ENCODE peak calls at places on chromosomes 1 and 21, in five cellular contexts. One of them, this sample, is unnamed.

GRCh38 chr1:42436794-42437458 is 18.9 kb downstream of the ZMYND12 start:
- DNase-seq in CD4-positive, alpha-beta T cell: no peak
- DNase-seq in amniotic stem cell: no peak
- DNase-seq in colonic mucosa: no peak
- DNase-seq in fibroblast of gingiva: no peak
- DNase-seq in this sample: no peak

GRCh38 chr1:37482796-37483744 is 8.7 kb downstream of the ZC3H12A start:
- DNase-seq in CD4-positive, alpha-beta T cell: no peak
- DNase-seq in amniotic stem cell: no peak
- DNase-seq in colonic mucosa: no peak
- DNase-seq in fibroblast of gingiva: no peak
- DNase-seq in this sample: no peak

GRCh38 chr1:109214695-109215623 is 1.2 kb downstream of the SARS1 start:
- DNase-seq in CD4-positive, alpha-beta T cell: no peak
- DNase-seq in amniotic stem cell: peak; percentile 85
- DNase-seq in colonic mucosa: peak; percentile 66
- DNase-seq in fibroblast of gingiva: peak; percentile 88
- DNase-seq in this sample: peak; percentile 69

GRCh38 chr1:12692967-12693782 is 22.7 kb upstream of the AADACL3 start:
- DNase-seq in CD4-positive, alpha-beta T cell: no peak
- DNase-seq in amniotic stem cell: no peak
- DNase-seq in colonic mucosa: no peak
- DNase-seq in fibroblast of gingiva: peak; percentile 20
- DNase-seq in this sample: peak; percentile 25

GRCh38 chr21:42561742-42562141 is 48.1 kb downstream of the SLC37A1 start:
- DNase-seq in CD4-positive, alpha-beta T cell: no peak
- DNase-seq in amniotic stem cell: no peak
- DNase-seq in colonic mucosa: peak; percentile 74
- DNase-seq in fibroblast of gingiva: no peak
- DNase-seq in this sample: no peak

GRCh38 chr1:107264561-107264960 is 123.7 kb downstream of the NTNG1 start:
- DNase-seq in CD4-positive, alpha-beta T cell: no peak
- DNase-seq in amniotic stem cell: peak; percentile 34
- DNase-seq in colonic mucosa: no peak
- DNase-seq in fibroblast of gingiva: no peak
- DNase-seq in this sample: no peak

GRCh38 chr1:173532237-173532636 is 55.1 kb downstream of the PRDX6 start:
- DNase-seq in CD4-positive, alpha-beta T cell: no peak
- DNase-seq in amniotic stem cell: no peak
- DNase-seq in colonic mucosa: no peak
- DNase-seq in fibroblast of gingiva: no peak
- DNase-seq in this sample: no peak

GRCh38 chr1:209260146-209260545 is 323.4 kb upstream of the CAMK1G start:
- DNase-seq in CD4-positive, alpha-beta T cell: no peak
- DNase-seq in amniotic stem cell: no peak
- DNase-seq in colonic mucosa: no peak
- DNase-seq in fibroblast of gingiva: no peak
- DNase-seq in this sample: peak; percentile 77

GRCh38 chr21:46100426-46100825 is 2.5 kb downstream of the COL6A2 start:
- DNase-seq in CD4-positive, alpha-beta T cell: no peak
- DNase-seq in amniotic stem cell: no peak
- DNase-seq in colonic mucosa: peak; percentile 14
- DNase-seq in fibroblast of gingiva: peak; percentile 84
- DNase-seq in this sample: peak; percentile 6

GRCh38 chr1:47856994-47857393 is 140.2 kb downstream of the TRABD2B start:
- DNase-seq in CD4-positive, alpha-beta T cell: no peak
- DNase-seq in amniotic stem cell: no peak
- DNase-seq in colonic mucosa: no peak
- DNase-seq in fibroblast of gingiva: no peak
- DNase-seq in this sample: no peak

GRCh38 chr1:21200767-21201166 is 24.1 kb upstream of the EIF4G3 start:
- DNase-seq in CD4-positive, alpha-beta T cell: no peak
- DNase-seq in amniotic stem cell: no peak
- DNase-seq in colonic mucosa: no peak
- DNase-seq in fibroblast of gingiva: no peak
- DNase-seq in this sample: no peak

GRCh38 chr1:156193208-156193487 is 756 bp upstream of the SLC25A44 start:
- DNase-seq in CD4-positive, alpha-beta T cell: no peak
- DNase-seq in amniotic stem cell: no peak
- DNase-seq in colonic mucosa: no peak
- DNase-seq in fibroblast of gingiva: no peak
- DNase-seq in this sample: no peak

GRCh38 chr1:165342588-165342987 is 13.9 kb downstream of the LMX1A start:
- DNase-seq in CD4-positive, alpha-beta T cell: no peak
- DNase-seq in amniotic stem cell: no peak
- DNase-seq in colonic mucosa: no peak
- DNase-seq in fibroblast of gingiva: no peak
- DNase-seq in this sample: no peak

GRCh38 chr1:33060579-33061083 is 20.3 kb upstream of the AZIN2 start:
- DNase-seq in CD4-positive, alpha-beta T cell: no peak
- DNase-seq in amniotic stem cell: peak; percentile 79
- DNase-seq in colonic mucosa: no peak
- DNase-seq in fibroblast of gingiva: peak; percentile 91
- DNase-seq in this sample: no peak

GRCh38 chr1:153510984-153511410 is 24.8 kb downstream of the S100A6 start:
- DNase-seq in CD4-positive, alpha-beta T cell: peak; percentile 74
- DNase-seq in amniotic stem cell: peak; percentile 65
- DNase-seq in colonic mucosa: peak; percentile 91
- DNase-seq in fibroblast of gingiva: peak; percentile 62
- DNase-seq in this sample: peak; percentile 59

GRCh38 chr1:19405761-19406481 is 79.4 kb downstream of the CAPZB start:
- DNase-seq in CD4-positive, alpha-beta T cell: no peak
- DNase-seq in amniotic stem cell: no peak
- DNase-seq in colonic mucosa: peak; percentile 33
- DNase-seq in fibroblast of gingiva: peak; percentile 34
- DNase-seq in this sample: no peak

GRCh38 chr21:44012474-44013379 is 618 bp downstream of the TRAPPC10 start:
- DNase-seq in CD4-positive, alpha-beta T cell: peak; percentile 75
- DNase-seq in amniotic stem cell: no peak
- DNase-seq in colonic mucosa: peak; percentile 85
- DNase-seq in fibroblast of gingiva: no peak
- DNase-seq in this sample: peak; percentile 22

GRCh38 chr1:7120863-7121621 is 335.8 kb downstream of the CAMTA1 start:
- DNase-seq in CD4-positive, alpha-beta T cell: no peak
- DNase-seq in amniotic stem cell: no peak
- DNase-seq in colonic mucosa: no peak
- DNase-seq in fibroblast of gingiva: no peak
- DNase-seq in this sample: no peak

GRCh38 chr1:239987103-239987745 is 104.5 kb upstream of the FMN2 start:
- DNase-seq in CD4-positive, alpha-beta T cell: no peak
- DNase-seq in amniotic stem cell: peak; percentile 51
- DNase-seq in colonic mucosa: peak; percentile 30
- DNase-seq in fibroblast of gingiva: peak; percentile 51
- DNase-seq in this sample: no peak

GRCh38 chr1:115331531-115332331 is 6.3 kb downstream of the NGF start:
- DNase-seq in CD4-positive, alpha-beta T cell: no peak
- DNase-seq in amniotic stem cell: no peak
- DNase-seq in colonic mucosa: no peak
- DNase-seq in fibroblast of gingiva: peak; percentile 56
- DNase-seq in this sample: no peak

GRCh38 chr21:42650033-42650370 is 3.4 kb upstream of the PDE9A start:
- DNase-seq in CD4-positive, alpha-beta T cell: no peak
- DNase-seq in amniotic stem cell: no peak
- DNase-seq in colonic mucosa: no peak
- DNase-seq in fibroblast of gingiva: no peak
- DNase-seq in this sample: no peak

GRCh38 chr1:56330400-56331026 is 248.8 kb downstream of the PLPP3 start:
- DNase-seq in CD4-positive, alpha-beta T cell: no peak
- DNase-seq in amniotic stem cell: peak; percentile 12
- DNase-seq in colonic mucosa: no peak
- DNase-seq in fibroblast of gingiva: peak; percentile 50
- DNase-seq in this sample: peak; percentile 35

GRCh38 chr1:156540955-156541354 is 31.4 kb downstream of the IQGAP3 start:
- DNase-seq in CD4-positive, alpha-beta T cell: no peak
- DNase-seq in amniotic stem cell: no peak
- DNase-seq in colonic mucosa: no peak
- DNase-seq in fibroblast of gingiva: no peak
- DNase-seq in this sample: no peak

GRCh38 chr1:169103002-169103401 is 3.5 kb upstream of the ATP1B1 start:
- DNase-seq in CD4-positive, alpha-beta T cell: no peak
- DNase-seq in amniotic stem cell: no peak
- DNase-seq in colonic mucosa: peak; percentile 34
- DNase-seq in fibroblast of gingiva: no peak
- DNase-seq in this sample: no peak

GRCh38 chr1:44784094-44785026 is 3.6 kb downstream of the BEST4 start:
- DNase-seq in CD4-positive, alpha-beta T cell: no peak
- DNase-seq in amniotic stem cell: no peak
- DNase-seq in colonic mucosa: no peak
- DNase-seq in fibroblast of gingiva: no peak
- DNase-seq in this sample: no peak

GRCh38 chr1:36182734-36183133 is 26.8 kb downstream of the MAP7D1 start:
- DNase-seq in CD4-positive, alpha-beta T cell: no peak
- DNase-seq in amniotic stem cell: no peak
- DNase-seq in colonic mucosa: no peak
- DNase-seq in fibroblast of gingiva: no peak
- DNase-seq in this sample: no peak

GRCh38 chr1:161706116-161706482 is 930 bp upstream of the FCRLA start:
- DNase-seq in CD4-positive, alpha-beta T cell: no peak
- DNase-seq in amniotic stem cell: no peak
- DNase-seq in colonic mucosa: no peak
- DNase-seq in fibroblast of gingiva: peak; percentile 50
- DNase-seq in this sample: peak; percentile 51

GRCh38 chr1:169022648-169023047 is 83.8 kb upstream of the ATP1B1 start:
- DNase-seq in CD4-positive, alpha-beta T cell: no peak
- DNase-seq in amniotic stem cell: no peak
- DNase-seq in colonic mucosa: no peak
- DNase-seq in fibroblast of gingiva: no peak
- DNase-seq in this sample: no peak

GRCh38 chr1:209715314-209715713 is 10.7 kb downstream of the HSD11B1 start:
- DNase-seq in CD4-positive, alpha-beta T cell: no peak
- DNase-seq in amniotic stem cell: no peak
- DNase-seq in colonic mucosa: no peak
- DNase-seq in fibroblast of gingiva: no peak
- DNase-seq in this sample: no peak

GRCh38 chr1:30287976-30288375 is 435.4 kb downstream of the MATN1 start:
- DNase-seq in CD4-positive, alpha-beta T cell: no peak
- DNase-seq in amniotic stem cell: no peak
- DNase-seq in colonic mucosa: peak; percentile 2
- DNase-seq in fibroblast of gingiva: no peak
- DNase-seq in this sample: no peak

GRCh38 chr1:42250164-42250563 is 84.9 kb downstream of the FOXJ3 start:
- DNase-seq in CD4-positive, alpha-beta T cell: no peak
- DNase-seq in amniotic stem cell: no peak
- DNase-seq in colonic mucosa: no peak
- DNase-seq in fibroblast of gingiva: no peak
- DNase-seq in this sample: no peak

GRCh38 chr1:110004583-110004982 is 20.0 kb downstream of the AHCYL1 start:
- DNase-seq in CD4-positive, alpha-beta T cell: no peak
- DNase-seq in amniotic stem cell: no peak
- DNase-seq in colonic mucosa: no peak
- DNase-seq in fibroblast of gingiva: no peak
- DNase-seq in this sample: no peak

GRCh38 chr1:9890224-9890731 is 19.8 kb downstream of the CTNNBIP1 start:
- DNase-seq in CD4-positive, alpha-beta T cell: no peak
- DNase-seq in amniotic stem cell: peak; percentile 82
- DNase-seq in colonic mucosa: no peak
- DNase-seq in fibroblast of gingiva: peak; percentile 21
- DNase-seq in this sample: peak; percentile 93

GRCh38 chr1:177219458-177220390 is 49.0 kb downstream of the BRINP2 start:
- DNase-seq in CD4-positive, alpha-beta T cell: no peak
- DNase-seq in amniotic stem cell: no peak
- DNase-seq in colonic mucosa: no peak
- DNase-seq in fibroblast of gingiva: no peak
- DNase-seq in this sample: peak; percentile 81

GRCh38 chr1:12441414-12442105 is 176.4 kb downstream of the DHRS3 start:
- DNase-seq in CD4-positive, alpha-beta T cell: no peak
- DNase-seq in amniotic stem cell: no peak
- DNase-seq in colonic mucosa: no peak
- DNase-seq in fibroblast of gingiva: no peak
- DNase-seq in this sample: no peak

GRCh38 chr1:222136869-222137268 is 395.0 kb upstream of the DUSP10 start:
- DNase-seq in CD4-positive, alpha-beta T cell: no peak
- DNase-seq in amniotic stem cell: no peak
- DNase-seq in colonic mucosa: no peak
- DNase-seq in fibroblast of gingiva: no peak
- DNase-seq in this sample: no peak